ENCODE peak calls at places on chromosomes 1 and 21, in six cellular contexts. P is cardiac fibroblast, S is ELR, W is tibial nerve, Y is right cardiac atrium, U is A172. H is an unnamed sample.

GRCh38 chr1:178644308-178645120 is 80.5 kb upstream of the RALGPS2 start:
- DNase-seq in Y (peak; percentile 45), P (peak; percentile 78), S (no peak), W (no peak), U (peak; percentile 46), H (peak; percentile 94)

GRCh38 chr1:174023438-174023837 is 1.3 kb upstream of the RC3H1 start:
- DNase-seq in S (peak; percentile 41), W (no peak), Y (no peak), U (no peak), P (peak; percentile 57), H (no peak)

GRCh38 chr1:229065613-229066012 is 205.3 kb upstream of the RAB4A start:
- DNase-seq in U (no peak), S (no peak), Y (no peak), P (no peak), W (no peak), H (no peak)

GRCh38 chr1:180503274-180503862 is 991 bp upstream of the ACBD6 start:
- DNase-seq in P (peak; percentile 30), S (peak; percentile 56), W (no peak), U (no peak), Y (no peak), H (no peak)

GRCh38 chr1:44417351-44418021 is 12.4 kb downstream of the RNF220 start:
- DNase-seq in S (no peak), Y (peak; percentile 76), P (peak; percentile 33), W (no peak), U (no peak), H (no peak)

GRCh38 chr1:72177711-72178110 is 104.6 kb downstream of the NEGR1 start:
- DNase-seq in P (no peak), S (peak; percentile 29), Y (no peak), U (no peak), W (no peak), H (peak; percentile 30)

GRCh38 chr1:115874929-115875328 is 34.0 kb upstream of the NHLH2 start:
- DNase-seq in S (peak; percentile 88), Y (no peak), W (no peak), P (peak; percentile 41), U (peak; percentile 85), H (peak; percentile 68)

GRCh38 chr1:44721521-44722361 is 9.2 kb downstream of the RNU5D-1 start:
- DNase-seq in W (no peak), S (peak; percentile 95), Y (no peak), U (peak; percentile 99), P (peak; percentile 96), H (peak; percentile 85)

GRCh38 chr21:36697473-36698159 is 1.3 kb upstream of the SIM2 start:
- DNase-seq in S (no peak), U (no peak), W (no peak), Y (no peak), P (no peak), H (no peak)